ENCODE peak calls at places on chromosome 15, in seven cellular contexts. V is GM23248, N is HCT116, L is hepatocyte, E is PC-3, W is GM23338, J is MM.1S. G is an unnamed sample.

GRCh38 chr15:22253676-22254408 is 173.5 kb downstream of the OR4M2 start:
- DNase-seq in N (no peak), V (no peak), W (no peak), E (no peak), L (no peak), J (peak; percentile 90), G (no peak)

GRCh38 chr15:92613841-92614240 is 41.7 kb downstream of the FAM174B start:
- DNase-seq in W (no peak), V (no peak), N (no peak), E (no peak), J (no peak), L (no peak), G (no peak)

GRCh38 chr15:96687388-96688107 is 357.0 kb downstream of the NR2F2 start:
- DNase-seq in L (no peak), J (no peak), N (no peak), E (no peak), W (peak; percentile 36), V (no peak), G (no peak)

GRCh38 chr15:50774450-50774849 is 8.9 kb upstream of the SPPL2A start:
- DNase-seq in L (peak; percentile 46), E (no peak), V (no peak), N (no peak), J (peak; percentile 32), W (no peak), G (no peak)

GRCh38 chr15:42490743-42491539 is at the start of gene ZNF106:
- DNase-seq in J (peak; percentile 94), W (peak; percentile 96), L (peak; percentile 94), V (peak; percentile 94), N (peak; percentile 76), E (peak; percentile 91), G (peak; percentile 95)

GRCh38 chr15:27500206-27500605 is 529.2 kb downstream of the GABRG3 start:
- DNase-seq in V (no peak), E (no peak), J (no peak), N (no peak), L (no peak), W (no peak), G (no peak)

GRCh38 chr15:71201471-71201870 is 86.2 kb downstream of the THSD4 start:
- DNase-seq in W (no peak), N (no peak), L (peak; percentile 70), E (no peak), J (no peak), V (no peak), G (no peak)

GRCh38 chr15:80929225-80929624 is 60.4 kb downstream of the MESD start:
- DNase-seq in J (no peak), L (no peak), N (no peak), W (no peak), E (peak; percentile 36), V (peak; percentile 92), G (no peak)

GRCh38 chr15:65212097-65212496 is 824 bp upstream of the CILP start:
- DNase-seq in V (peak; percentile 18), J (no peak), N (no peak), E (no peak), W (peak; percentile 80), L (peak; percentile 45), G (peak; percentile 57)

GRCh38 chr15:71806452-71806931 is 3.9 kb upstream of the NR2E3 start:
- DNase-seq in L (no peak), N (no peak), E (peak; percentile 48), W (peak; percentile 37), V (peak; percentile 60), J (no peak), G (peak; percentile 67)

GRCh38 chr15:22950211-22950990 is 29.8 kb downstream of the CYFIP1 start:
- DNase-seq in V (no peak), N (no peak), W (no peak), J (no peak), L (no peak), E (no peak), G (no peak)

GRCh38 chr15:44715142-44715796 is 4.0 kb downstream of the B2M start:
- DNase-seq in V (no peak), W (no peak), N (no peak), J (peak; percentile 4), E (no peak), L (no peak), G (peak; percentile 11)

GRCh38 chr15:100703671-100704070 is 101.3 kb downstream of the ASB7 start:
- DNase-seq in L (no peak), W (no peak), N (no peak), J (no peak), E (no peak), V (no peak), G (no peak)

DNA sequence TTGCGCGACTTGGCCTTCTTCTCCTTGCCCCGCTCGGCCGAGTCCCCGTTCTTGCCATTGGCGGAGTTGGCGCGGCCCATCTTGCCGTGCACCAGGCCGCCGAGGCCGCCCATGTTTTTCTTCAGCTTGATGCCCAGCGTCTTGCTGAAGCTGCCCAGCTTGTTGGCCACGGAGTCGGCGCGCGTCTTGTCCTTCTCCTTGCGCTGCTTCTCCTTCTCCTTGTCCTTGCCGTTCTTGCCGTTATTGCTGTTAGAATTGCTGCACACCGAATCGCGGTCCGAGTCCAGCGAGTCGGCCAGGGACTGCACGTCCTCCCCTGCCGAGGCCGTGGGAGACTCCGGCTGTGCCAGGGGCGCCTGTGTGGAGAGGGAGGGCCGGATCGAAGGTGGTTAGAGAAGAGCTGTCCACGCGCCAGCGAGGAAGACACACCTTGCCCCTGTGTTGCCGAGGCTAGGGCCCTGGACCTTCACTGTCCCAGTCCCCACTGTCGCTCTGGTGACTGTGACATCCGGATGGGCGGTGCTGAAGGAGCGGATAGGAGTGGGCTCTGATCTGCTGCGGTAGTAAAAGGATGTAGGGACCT is 157.8 kb downstream of the KLF13 start:
- DNase-seq in J (no peak), N (no peak), L (no peak), V (no peak), E (no peak), W (no peak), G (no peak)
- TF ChIP-seq EZH2 in J (no peak), N (no peak), L (no peak), V (no peak), E (no peak), W (peak; percentile 16), G (no peak)

GRCh38 chr15:34648335-34648631 is 64.8 kb upstream of the GOLGA8B start:
- DNase-seq in W (no peak), J (no peak), N (no peak), L (no peak), E (no peak), V (no peak), G (no peak)

GRCh38 chr15:34652726-34653033 is 69.2 kb upstream of the GOLGA8B start:
- DNase-seq in V (no peak), J (no peak), N (no peak), L (no peak), W (no peak), E (no peak), G (no peak)

GRCh38 chr15:34651962-34652725 is 68.7 kb upstream of the GOLGA8B start:
- DNase-seq in J (no peak), V (no peak), E (no peak), W (no peak), N (no peak), L (no peak), G (no peak)

GRCh38 chr15:34647569-34648334 is 64.3 kb upstream of the GOLGA8B start:
- DNase-seq in E (no peak), L (no peak), J (peak; percentile 41), N (no peak), V (no peak), W (no peak), G (no peak)

DNA sequence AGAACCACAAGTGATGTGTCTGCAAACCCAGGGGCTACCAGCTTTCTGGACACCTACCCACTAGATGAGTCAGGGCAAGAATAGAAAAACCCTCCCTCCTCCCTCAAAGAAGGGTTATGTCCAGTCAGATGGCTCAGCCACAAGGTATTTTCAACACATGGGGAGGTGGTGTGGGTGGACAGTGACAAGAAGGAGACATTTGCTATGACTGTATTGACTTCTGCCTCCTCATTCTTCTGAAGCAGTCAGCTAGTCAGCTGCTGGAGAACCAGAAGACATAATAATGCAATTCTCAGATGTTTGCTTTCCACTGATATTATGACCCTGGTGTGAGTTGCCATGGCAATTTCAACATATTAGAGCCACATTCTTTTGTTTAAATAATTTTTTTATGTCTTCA is 66.7 kb upstream of the GOLGA8B start:
- DNase-seq in V (peak; percentile 89), N (no peak), W (no peak), E (no peak), L (no peak), J (no peak), G (no peak)
- TF ChIP-seq EZH2phosphoT487 in V (no peak), N (no peak), W (no peak), E (no peak), L (no peak), J (no peak), G (no peak)

GRCh38 chr15:69662668-69663000 is 210.0 kb downstream of the RPLP1 start:
- DNase-seq in E (no peak), J (no peak), L (no peak), V (no peak), W (no peak), N (no peak), G (no peak)
- TF ChIP-seq EZH2 in E (no peak), J (no peak), L (no peak), V (no peak), W (no peak), N (no peak), G (no peak)

DNA sequence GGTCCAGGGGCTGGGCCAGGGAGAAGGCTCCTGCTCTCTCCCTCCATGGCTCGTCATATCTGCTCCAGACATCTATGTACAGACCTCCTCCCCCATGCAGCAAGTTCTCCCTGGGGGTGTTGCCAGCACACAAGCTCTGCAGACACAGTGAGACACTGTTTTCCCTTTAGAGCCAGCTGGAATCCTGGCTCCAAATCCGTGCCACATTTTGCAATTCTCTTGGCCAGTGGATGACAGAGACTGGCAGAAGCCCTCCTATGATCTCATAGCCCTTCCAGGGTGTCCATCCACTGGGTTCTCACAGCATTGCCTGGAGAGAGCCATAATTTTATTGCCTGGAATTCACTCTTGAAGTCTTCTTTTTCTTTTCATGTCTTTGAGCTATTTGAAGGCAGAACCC is 203.9 kb downstream of the TLE3 start:
- DNase-seq in J (no peak), V (peak; percentile 83), N (no peak), W (peak; percentile 28), L (peak; percentile 36), E (no peak), G (peak; percentile 25)
- TF ChIP-seq EZH2phosphoT487 in J (no peak), V (no peak), N (no peak), W (no peak), L (no peak), E (no peak), G (no peak)

GRCh38 chr15:79089890-79090486 is 592 bp downstream of the RASGRF1 start:
- DNase-seq in N (no peak), V (no peak), J (no peak), E (no peak), W (peak; percentile 58), L (no peak), G (peak; percentile 44)
- TF ChIP-seq EZH2 in N (no peak), V (peak; percentile 61), J (no peak), E (no peak), W (peak; percentile 80), L (peak; percentile 58), G (peak; percentile 77)

DNA sequence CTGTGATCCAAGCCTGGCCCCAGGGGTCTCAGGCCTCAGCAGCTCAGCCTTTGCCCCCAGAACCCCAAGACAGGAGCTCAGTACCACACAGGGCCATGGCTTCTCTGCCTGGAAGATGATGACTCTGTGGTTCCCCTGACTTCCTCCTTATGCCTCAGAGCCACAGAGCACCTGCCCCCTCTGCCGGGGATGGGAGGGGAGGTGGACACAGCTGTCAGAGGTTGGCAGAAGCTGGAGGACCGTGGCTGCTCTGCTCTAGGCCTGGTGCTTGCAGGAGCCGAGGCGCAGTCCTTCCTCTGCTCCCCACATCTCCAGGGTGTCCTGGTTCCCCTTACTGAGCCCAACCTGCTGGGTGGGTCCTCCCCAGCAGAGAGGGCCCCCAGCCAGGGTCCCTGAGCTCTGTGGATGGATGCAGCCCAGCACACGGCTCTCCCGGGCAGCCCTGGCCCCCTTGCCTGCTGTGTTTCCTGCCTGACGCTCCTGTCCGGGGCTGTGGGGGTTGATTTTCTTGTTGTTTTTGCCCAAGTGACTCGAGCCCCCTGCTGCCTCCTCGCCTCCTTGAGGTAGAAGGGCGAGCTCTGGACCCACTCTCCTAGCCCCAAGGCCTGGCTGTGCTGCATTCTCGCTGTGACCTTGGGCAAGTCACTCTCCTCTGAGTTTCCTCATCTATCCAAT is 36.6 kb downstream of the PSTPIP1 start:
- DNase-seq in W (no peak), E (no peak), N (no peak), J (peak; percentile 66), V (peak; percentile 39), L (no peak), G (no peak)
- TF ChIP-seq EZH2phosphoT487 in W (no peak), E (no peak), N (no peak), J (no peak), V (no peak), L (no peak), G (no peak)